ENCODE peak calls at places on chromosomes 1 and 21, in four cellular contexts. One of them, this sample, is unnamed.

GRCh38 chr1:101259744-101260148 is 22.9 kb downstream of the S1PR1 start:
- DNase-seq in lung: no peak
- DNase-seq in esophagus muscularis mucosa: no peak
- DNase-seq in WTC11: no peak
- DNase-seq in this sample: no peak

GRCh38 chr1:7177438-7178126 is 392.3 kb downstream of the CAMTA1 start:
- DNase-seq in lung: no peak
- DNase-seq in WTC11: peak
- DNase-seq in esophagus muscularis mucosa: peak
- DNase-seq in this sample: peak

GRCh38 chr1:162944974-162945639 is 84.1 kb upstream of the CCDC190 start:
- DNase-seq in esophagus muscularis mucosa: no peak
- DNase-seq in WTC11: no peak
- DNase-seq in lung: no peak
- DNase-seq in this sample: no peak

GRCh38 chr1:82161651-82162238 is 361.0 kb downstream of the ADGRL2 start:
- DNase-seq in lung: no peak
- DNase-seq in WTC11: no peak
- DNase-seq in esophagus muscularis mucosa: no peak
- DNase-seq in this sample: no peak

GRCh38 chr1:44681905-44682900 is 7.7 kb downstream of the ARMH1 start:
- DNase-seq in lung: no peak
- DNase-seq in esophagus muscularis mucosa: no peak
- DNase-seq in WTC11: peak
- DNase-seq in this sample: no peak

GRCh38 chr1:169816617-169817016 is 21.9 kb upstream of the METTL18 start:
- DNase-seq in lung: no peak
- DNase-seq in esophagus muscularis mucosa: no peak
- DNase-seq in WTC11: no peak
- DNase-seq in this sample: no peak

GRCh38 chr21:44878053-44878982 is 4.8 kb upstream of the PTTG1IP start:
- DNase-seq in esophagus muscularis mucosa: no peak
- DNase-seq in lung: no peak
- DNase-seq in WTC11: no peak
- DNase-seq in this sample: no peak

GRCh38 chr21:32595431-32595830 is 10.1 kb upstream of the TCP10L start:
- DNase-seq in WTC11: no peak
- DNase-seq in esophagus muscularis mucosa: no peak
- DNase-seq in lung: no peak
- DNase-seq in this sample: no peak

GRCh38 chr1:208201241-208201640 is 42.9 kb downstream of the PLXNA2 start:
- DNase-seq in esophagus muscularis mucosa: no peak
- DNase-seq in lung: peak
- DNase-seq in WTC11: no peak
- DNase-seq in this sample: no peak

GRCh38 chr1:223774133-223774811 is 61.9 kb downstream of the CAPN2 start:
- DNase-seq in esophagus muscularis mucosa: no peak
- DNase-seq in WTC11: no peak
- DNase-seq in lung: no peak
- DNase-seq in this sample: no peak

GRCh38 chr1:239987103-239987745 is 104.5 kb upstream of the FMN2 start:
- DNase-seq in WTC11: peak
- DNase-seq in esophagus muscularis mucosa: peak
- DNase-seq in lung: no peak
- DNase-seq in this sample: no peak

GRCh38 chr1:161233102-161233501 is 4.9 kb downstream of the NR1I3 start:
- DNase-seq in WTC11: no peak
- DNase-seq in lung: no peak
- DNase-seq in esophagus muscularis mucosa: no peak
- DNase-seq in this sample: no peak

GRCh38 chr1:161229896-161230295 is 4.0 kb downstream of the TOMM40L start:
- DNase-seq in lung: no peak
- DNase-seq in esophagus muscularis mucosa: no peak
- DNase-seq in WTC11: no peak
- DNase-seq in this sample: no peak

GRCh38 chr1:161227196-161227871 is 1.5 kb downstream of the TOMM40L start:
- DNase-seq in esophagus muscularis mucosa: peak
- DNase-seq in WTC11: peak
- DNase-seq in lung: peak
- DNase-seq in this sample: peak

GRCh38 chr1:161228032-161228431 is 2.2 kb downstream of the TOMM40L start:
- DNase-seq in esophagus muscularis mucosa: no peak
- DNase-seq in WTC11: no peak
- DNase-seq in lung: no peak
- DNase-seq in this sample: no peak

DNA sequence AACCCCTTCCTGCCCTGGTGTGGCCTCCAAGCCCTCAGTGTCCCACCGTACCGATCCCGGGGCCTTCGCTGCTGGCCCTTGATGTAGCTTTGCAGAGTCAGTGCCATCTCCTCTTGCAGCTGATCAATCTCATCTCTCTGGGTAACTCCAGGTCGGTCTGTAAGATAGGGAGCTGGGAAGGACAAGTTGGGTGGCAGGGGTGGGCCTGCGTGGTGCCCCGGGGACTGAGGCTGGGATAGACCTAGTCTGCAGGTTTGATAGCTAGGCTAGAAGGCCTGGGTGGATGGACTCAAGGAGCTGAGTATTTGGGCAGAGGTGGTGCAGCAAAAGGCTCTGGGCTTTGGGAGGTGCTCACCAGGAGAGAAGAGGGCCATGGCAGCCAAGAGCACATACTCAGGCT is 4.9 kb downstream of the TOMM40L start:
- DNase-seq in esophagus muscularis mucosa: no peak
- DNase-seq in WTC11: no peak
- DNase-seq in lung: no peak
- DNase-seq in this sample: no peak
- TF ChIP-seq CTCF in esophagus muscularis mucosa: no peak
- TF ChIP-seq CTCF in WTC11: no peak
- TF ChIP-seq CTCF in lung: no peak
- TF ChIP-seq CTCF in this sample: no peak

GRCh38 chr1:10753279-10753678 is 43.2 kb downstream of the CASZ1 start:
- DNase-seq in esophagus muscularis mucosa: no peak
- DNase-seq in WTC11: peak
- DNase-seq in lung: no peak
- DNase-seq in this sample: no peak

GRCh38 chr1:10751561-10752085 is 44.8 kb downstream of the CASZ1 start:
- DNase-seq in esophagus muscularis mucosa: no peak
- DNase-seq in lung: no peak
- DNase-seq in WTC11: no peak
- DNase-seq in this sample: no peak

GRCh38 chr1:10754571-10755329 is 41.7 kb downstream of the CASZ1 start:
- DNase-seq in WTC11: no peak
- DNase-seq in lung: no peak
- DNase-seq in esophagus muscularis mucosa: no peak
- DNase-seq in this sample: no peak

GRCh38 chr1:10755977-10756521 is 40.4 kb downstream of the CASZ1 start:
- DNase-seq in lung: peak
- DNase-seq in esophagus muscularis mucosa: no peak
- DNase-seq in WTC11: no peak
- DNase-seq in this sample: no peak

GRCh38 chr1:10751160-10751559 is 45.3 kb downstream of the CASZ1 start:
- DNase-seq in WTC11: no peak
- DNase-seq in esophagus muscularis mucosa: no peak
- DNase-seq in lung: no peak
- DNase-seq in this sample: no peak
- TF ChIP-seq CTCF in WTC11: no peak
- TF ChIP-seq CTCF in esophagus muscularis mucosa: no peak
- TF ChIP-seq CTCF in lung: no peak
- TF ChIP-seq CTCF in this sample: no peak

GRCh38 chr21:25878334-25878733 is 143.6 kb downstream of the GABPA start:
- DNase-seq in lung: no peak
- DNase-seq in WTC11: no peak
- DNase-seq in esophagus muscularis mucosa: peak
- DNase-seq in this sample: no peak

GRCh38 chr21:25881524-25882376 is 147.0 kb downstream of the GABPA start:
- DNase-seq in WTC11: peak
- DNase-seq in lung: peak
- DNase-seq in esophagus muscularis mucosa: no peak
- DNase-seq in this sample: no peak

DNA sequence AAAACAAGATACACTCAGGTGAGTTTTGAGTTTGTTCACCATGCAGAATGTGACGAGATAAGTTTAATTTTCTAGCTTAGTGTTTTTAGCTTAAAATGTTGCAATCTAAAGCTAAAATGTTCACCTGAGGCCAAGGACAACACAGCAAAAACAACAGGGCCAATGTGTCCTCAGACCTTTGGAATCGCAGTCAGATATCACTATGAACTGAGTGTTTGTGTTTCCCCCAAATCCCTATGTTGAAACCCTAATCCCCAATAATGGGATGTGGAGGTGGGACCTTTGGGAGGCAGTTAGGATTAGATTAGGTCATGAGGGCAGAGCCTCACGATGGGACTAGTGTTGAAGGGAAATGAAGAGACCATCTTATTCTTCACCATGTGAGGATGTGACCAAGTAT is 144.4 kb downstream of the GABPA start:
- DNase-seq in lung: no peak
- DNase-seq in WTC11: no peak
- DNase-seq in esophagus muscularis mucosa: no peak
- DNase-seq in this sample: no peak
- TF ChIP-seq CTCF in lung: no peak
- TF ChIP-seq CTCF in WTC11: no peak
- TF ChIP-seq CTCF in esophagus muscularis mucosa: no peak
- TF ChIP-seq CTCF in this sample: no peak

GRCh38 chr1:33180226-33181037 is 1.4 kb downstream of the TRIM62 start:
- DNase-seq in esophagus muscularis mucosa: peak
- DNase-seq in lung: peak
- DNase-seq in WTC11: peak
- DNase-seq in this sample: peak

GRCh38 chr1:33182896-33183295 is 1.1 kb upstream of the TRIM62 start:
- DNase-seq in WTC11: no peak
- DNase-seq in lung: no peak
- DNase-seq in esophagus muscularis mucosa: peak
- DNase-seq in this sample: peak

GRCh38 chr1:33181906-33182305 is at the start of gene TRIM62:
- DNase-seq in WTC11: peak
- DNase-seq in lung: peak
- DNase-seq in esophagus muscularis mucosa: peak
- DNase-seq in this sample: peak

GRCh38 chr1:33182452-33182851 is 609 bp upstream of the TRIM62 start:
- DNase-seq in lung: no peak
- DNase-seq in esophagus muscularis mucosa: peak
- DNase-seq in WTC11: no peak
- DNase-seq in this sample: peak

GRCh38 chr1:33181038-33181861 is 593 bp downstream of the TRIM62 start:
- DNase-seq in esophagus muscularis mucosa: peak
- DNase-seq in WTC11: peak
- DNase-seq in lung: peak
- DNase-seq in this sample: peak
- TF ChIP-seq CTCF in esophagus muscularis mucosa: no peak
- TF ChIP-seq CTCF in WTC11: no peak
- TF ChIP-seq CTCF in lung: no peak
- TF ChIP-seq CTCF in this sample: no peak

GRCh38 chr1:218499021-218499691 is 154.0 kb downstream of the TGFB2 start:
- DNase-seq in WTC11: no peak
- DNase-seq in esophagus muscularis mucosa: no peak
- DNase-seq in lung: no peak
- DNase-seq in this sample: no peak

GRCh38 chr1:218496561-218496960 is 151.4 kb downstream of the TGFB2 start:
- DNase-seq in esophagus muscularis mucosa: no peak
- DNase-seq in lung: no peak
- DNase-seq in WTC11: no peak
- DNase-seq in this sample: no peak

GRCh38 chr1:218499911-218500310 is 154.8 kb downstream of the TGFB2 start:
- DNase-seq in WTC11: no peak
- DNase-seq in lung: no peak
- DNase-seq in esophagus muscularis mucosa: no peak
- DNase-seq in this sample: no peak

GRCh38 chr1:218495931-218496330 is 150.8 kb downstream of the TGFB2 start:
- DNase-seq in lung: no peak
- DNase-seq in WTC11: no peak
- DNase-seq in esophagus muscularis mucosa: no peak
- DNase-seq in this sample: no peak

GRCh38 chr1:218498061-218498938 is 153.2 kb downstream of the TGFB2 start:
- DNase-seq in lung: no peak
- DNase-seq in WTC11: no peak
- DNase-seq in esophagus muscularis mucosa: no peak
- DNase-seq in this sample: no peak
- TF ChIP-seq CTCF in lung: no peak
- TF ChIP-seq CTCF in WTC11: no peak
- TF ChIP-seq CTCF in esophagus muscularis mucosa: no peak
- TF ChIP-seq CTCF in this sample: no peak

GRCh38 chr1:3736708-3737107 is 15.5 kb upstream of the CCDC27 start:
- DNase-seq in WTC11: no peak
- DNase-seq in esophagus muscularis mucosa: no peak
- DNase-seq in lung: no peak
- DNase-seq in this sample: no peak
- TF ChIP-seq CTCF in WTC11: no peak
- TF ChIP-seq CTCF in esophagus muscularis mucosa: no peak
- TF ChIP-seq CTCF in lung: no peak
- TF ChIP-seq CTCF in this sample: no peak

This sample was measured in osteocyte.